ENCODE peak calls at places on chromosome 14, in five cellular contexts. U is SK-N-SH, L is HCT116, Z is GM12878, Q is H1. J is an unnamed sample.

GRCh38 chr14:37591311-37591940 is 3.6 kb downstream of the FOXA1 start:
- DNase-seq in U (no peak), L (no peak), Z (no peak), Q (no peak), J (no peak)

GRCh38 chr14:92613008-92613658 is 99.6 kb downstream of the RIN3 start:
- DNase-seq in U (peak; percentile 59), L (no peak), Z (no peak), Q (peak; percentile 51), J (peak; percentile 42)

GRCh38 chr14:104633276-104633861 is 28.8 kb upstream of the TMEM179 start:
- DNase-seq in U (peak; percentile 23), L (no peak), Z (no peak), Q (no peak), J (no peak)

GRCh38 chr14:105440992-105441391 is 21.4 kb downstream of the MTA1 start:
- DNase-seq in U (no peak), L (no peak), Z (no peak), Q (no peak), J (no peak)

GRCh38 chr14:59301354-59301753 is 112.9 kb downstream of the DAAM1 start:
- DNase-seq in U (no peak), L (no peak), Z (peak; percentile 53), Q (no peak), J (no peak)

GRCh38 chr14:104329793-104330192 is 191.4 kb downstream of the KIF26A start:
- DNase-seq in U (no peak), L (no peak), Z (no peak), Q (no peak), J (no peak)

GRCh38 chr14:24398298-24398942 is 383 bp upstream of the NYNRIN start:
- DNase-seq in U (peak; percentile 73), L (no peak), Z (no peak), Q (no peak), J (no peak)

GRCh38 chr14:20278414-20278813 is 27.3 kb downstream of the TTC5 start:
- DNase-seq in U (peak; percentile 7), L (no peak), Z (no peak), Q (no peak), J (no peak)

GRCh38 chr14:86420131-86420530 is 890.2 kb downstream of the FLRT2 start:
- DNase-seq in U (no peak), L (no peak), Z (no peak), Q (no peak), J (no peak)

GRCh38 chr14:20612403-20612802 is 21.2 kb upstream of the RNASE12 start:
- DNase-seq in U (no peak), L (no peak), Z (no peak), Q (no peak), J (no peak)

GRCh38 chr14:94964931-94965330 is 192.4 kb downstream of the DICER1 start:
- DNase-seq in U (no peak), L (no peak), Z (no peak), Q (no peak), J (no peak)

GRCh38 chr14:100840751-100841444 is 15.0 kb downstream of the MEG3 start:
- DNase-seq in U (no peak), L (no peak), Z (no peak), Q (no peak), J (no peak)

GRCh38 chr14:100841445-100842403 is 15.8 kb downstream of the MEG3 start:
- DNase-seq in U (no peak), L (no peak), Z (no peak), Q (no peak), J (no peak)

GRCh38 chr14:100844082-100844408 is 18.1 kb downstream of the MEG3 start:
- DNase-seq in U (no peak), L (no peak), Z (no peak), Q (no peak), J (no peak)

GRCh38 chr14:100844846-100845245 is 18.9 kb downstream of the MEG3 start:
- DNase-seq in U (no peak), L (no peak), Z (no peak), Q (no peak), J (no peak)

DNA sequence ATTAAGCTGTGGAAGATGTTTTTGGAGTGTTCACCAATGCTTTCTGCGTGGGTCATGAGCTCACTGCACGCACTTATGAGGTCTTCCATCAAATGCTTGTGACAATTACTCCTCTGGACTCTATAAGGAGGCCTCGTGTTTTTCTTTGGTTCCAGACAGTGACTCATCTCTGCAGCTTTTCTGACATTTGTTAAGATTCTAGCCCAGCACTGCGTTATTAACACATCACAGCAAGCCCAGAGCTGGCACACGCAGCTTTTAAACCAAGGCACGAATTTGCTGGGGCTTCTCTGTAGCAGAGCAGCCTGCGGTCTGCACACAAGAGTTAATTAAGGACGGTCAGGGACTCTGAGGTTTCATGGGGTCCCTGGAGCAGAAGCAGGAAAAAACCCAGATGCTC is 16.9 kb downstream of the MEG3 start:
- DNase-seq in U (no peak), L (no peak), Z (no peak), Q (no peak), J (no peak)
- TF ChIP-seq YY1 in U (no peak), L (no peak), Z (no peak), Q (no peak), J (no peak)

DNA sequence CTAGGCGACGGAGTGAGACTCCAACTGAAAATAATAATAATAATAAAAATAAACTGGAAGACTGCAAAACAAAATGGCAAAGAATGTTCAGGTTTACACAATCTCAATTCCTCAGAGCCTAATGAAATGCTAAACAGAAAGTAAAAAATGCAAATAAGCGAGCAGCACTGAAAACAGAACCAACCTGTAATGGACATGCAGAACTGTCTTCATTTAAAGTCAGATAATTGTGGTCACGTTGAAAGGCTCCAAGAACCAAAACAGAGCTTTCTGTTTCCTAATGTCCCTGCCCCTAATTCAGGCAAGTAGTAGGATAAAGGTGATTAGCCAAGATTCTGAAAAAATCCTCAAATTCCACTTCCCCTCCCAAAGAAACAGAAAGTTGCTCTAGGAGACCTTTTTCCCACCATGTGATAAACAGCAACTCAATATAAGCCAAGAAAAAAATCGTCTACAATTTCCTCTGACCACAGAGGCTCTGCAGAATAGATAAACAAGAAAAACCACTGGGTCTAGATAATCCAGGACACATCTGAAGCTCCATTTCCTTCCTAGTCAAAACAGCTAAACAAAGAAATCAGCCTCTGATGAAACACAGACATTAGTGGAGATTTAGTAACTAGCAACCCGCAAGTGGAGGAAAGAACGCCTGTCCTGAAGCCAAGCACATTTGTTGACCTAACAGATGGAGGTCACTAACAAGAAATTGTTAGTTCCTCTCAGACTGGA is 3.0 kb downstream of the MIS18BP1 start:
- DNase-seq in U (no peak), L (no peak), Z (no peak), Q (no peak), J (no peak)
- H3K4me1 ChIP-seq in U (no peaks in the 10 kb centered on the region), L (peaks cover 30% of the 10 kb centered on the region), Z (peaks cover 10% of the 10 kb centered on the region), Q (peaks cover 3% of the 10 kb centered on the region), J (peaks cover 2% of the 10 kb centered on the region)

DNA sequence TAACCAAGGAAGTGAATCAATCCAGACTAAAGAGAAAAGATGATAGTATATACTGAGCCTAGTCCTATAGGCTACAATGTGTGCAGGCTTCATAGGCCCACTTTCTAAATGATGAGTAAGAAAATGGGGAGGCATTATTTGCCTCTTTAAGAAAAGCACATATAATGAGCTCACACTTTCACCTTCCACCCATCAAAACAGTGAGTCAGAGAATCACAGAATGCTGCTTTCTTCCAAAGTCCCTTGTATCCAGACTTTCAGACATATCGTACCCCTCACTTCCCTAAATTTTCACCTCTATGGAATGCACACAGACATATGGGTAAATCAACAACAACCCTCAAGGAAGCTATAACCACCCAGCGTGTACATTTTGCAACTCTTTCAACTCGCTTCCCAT is 286.4 kb upstream of the PRKD1 start:
- DNase-seq in U (no peak), L (no peak), Z (no peak), Q (no peak), J (no peak)
- H3K4me3 ChIP-seq in U (no peak overlapping the region), L (no peak overlapping the region), Z (no peak overlapping the region), Q (no peak overlapping the region), J (no peak overlapping the region)

DNA sequence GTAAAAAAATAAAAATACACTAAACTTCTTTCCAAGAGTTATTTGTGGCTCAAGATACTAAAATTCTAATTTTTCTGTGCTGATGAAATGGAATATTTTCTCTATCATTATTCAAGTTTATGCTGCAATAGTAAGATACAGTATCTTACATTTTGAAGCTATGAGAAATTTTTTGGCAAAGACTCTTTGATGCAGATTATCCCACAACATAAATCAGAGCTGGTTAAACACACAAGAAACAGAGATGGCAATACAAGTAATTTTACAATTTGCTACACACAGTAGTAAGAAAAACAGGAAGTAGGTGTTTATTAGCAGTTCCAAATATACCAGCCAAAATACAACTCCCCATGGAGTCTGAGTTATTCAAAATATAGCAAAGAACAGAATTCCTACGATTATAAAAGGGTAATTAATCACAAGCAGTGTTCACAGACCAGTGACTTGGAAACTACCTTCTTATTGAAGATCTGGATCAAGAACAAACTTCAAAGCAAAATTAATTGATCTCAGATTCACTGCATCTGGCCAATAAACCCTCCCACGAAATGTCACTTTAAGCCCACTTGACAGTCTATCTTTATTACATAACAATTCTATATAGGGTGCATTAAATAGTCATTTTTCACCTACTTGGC is 84.0 kb downstream of the BMP4 start:
- DNase-seq in U (no peak), L (no peak), Z (no peak), Q (no peak), J (no peak)
- TF ChIP-seq YY1 in U (no peak), L (no peak), Z (no peak), Q (no peak), J (no peak)

GRCh38 chr14:75452324-75452723 is 24.5 kb downstream of the JDP2 start:
- DNase-seq in U (no peak), L (no peak), Z (no peak), Q (no peak), J (no peak)
- H3K4me1 ChIP-seq in U (peaks cover 59% of the 10 kb centered on the region), L (peaks cover 16% of the 10 kb centered on the region), Z (peaks cover 30% of the 10 kb centered on the region), Q (peaks cover 21% of the 10 kb centered on the region), J (peaks cover 24% of the 10 kb centered on the region)

GRCh38 chr14:70022771-70023445 is 143.7 kb downstream of the SMOC1 start:
- DNase-seq in U (no peak), L (no peak), Z (no peak), Q (no peak), J (no peak)
- H3K4me3 ChIP-seq in U (no peak overlapping the region), L (no peak overlapping the region), Z (no peak overlapping the region), Q (no peak overlapping the region), J (no peak overlapping the region)

GRCh38 chr14:69741055-69741454 is 25.9 kb upstream of the SRSF5 start:
- DNase-seq in U (no peak), L (no peak), Z (no peak), Q (no peak), J (no peak)

GRCh38 chr14:69739486-69739885 is 27.5 kb upstream of the SRSF5 start:
- DNase-seq in U (no peak), L (no peak), Z (no peak), Q (no peak), J (no peak)
- TF ChIP-seq YY1 in U (no peak), L (no peak), Z (no peak), Q (no peak), J (no peak)

GRCh38 chr14:68147331-68147730 is 327.8 kb downstream of the RAD51B start:
- DNase-seq in U (no peak), L (no peak), Z (no peak), Q (no peak), J (no peak)
- H3K4me1 ChIP-seq in U (peaks cover 6% of the 10 kb centered on the region), L (peaks cover 57% of the 10 kb centered on the region), Z (no peaks in the 10 kb centered on the region), Q (no peaks in the 10 kb centered on the region), J (no peaks in the 10 kb centered on the region)

GRCh38 chr14:66944872-66945271 is 244.4 kb upstream of the GARIN2 start:
- DNase-seq in U (no peak), L (peak; percentile 15), Z (no peak), Q (no peak), J (no peak)
- H3K4me3 ChIP-seq in U (no peak overlapping the region), L (no peak overlapping the region), Z (no peak overlapping the region), Q (no peak overlapping the region), J (no peak overlapping the region)

J was measured in NT2/D1.